ENCODE peak calls at places on chromosome 15, in ten cellular contexts. H, V, D, S, W, J, U, I, R and A are unnamed samples.
A peak's percentile ranks its signal among the peaks of the same experiment; 100 is the strongest.

GRCh38 chr15:33852570-33852969 is 115.7 kb upstream of the CHRM5 start:
- DNase-seq in H (no peak), V (no peak), D (no peak), S (no peak), W (no peak), J (no peak), U (no peak), I (no peak), R (no peak), A (no peak)

GRCh38 chr15:66565731-66566130 is at the start of gene LCTL:
- DNase-seq in H (peak; percentile 67), V (no peak), D (peak; percentile 58), S (no peak), W (no peak), J (no peak), U (no peak), I (no peak), R (no peak), A (no peak)

GRCh38 chr15:81239190-81239589 is 42.5 kb downstream of the IL16 start:
- DNase-seq in H (no peak), V (no peak), D (no peak), S (no peak), W (no peak), J (no peak), U (no peak), I (no peak), R (no peak), A (no peak)

GRCh38 chr15:60844431-60845174 is 365.7 kb upstream of the ICE2 start:
- DNase-seq in H (no peak), V (no peak), D (no peak), S (no peak), W (no peak), J (no peak), U (no peak), I (peak; percentile 24), R (no peak), A (no peak)

GRCh38 chr15:82730022-82730530 is 20.4 kb upstream of the AP3B2 start:
- DNase-seq in H (no peak), V (no peak), D (no peak), S (no peak), W (no peak), J (no peak), U (no peak), I (no peak), R (no peak), A (no peak)

GRCh38 chr15:96330450-96331140 is at the start of gene NR2F2:
- DNase-seq in H (peak; percentile 95), V (peak; percentile 99), D (peak; percentile 95), S (peak; percentile 95), W (peak; percentile 85), J (peak; percentile 94), U (peak; percentile 97), I (peak; percentile 94), R (peak; percentile 73), A (peak; percentile 98)

GRCh38 chr15:76401285-76401684 is 64.7 kb downstream of the ISL2 start:
- DNase-seq in H (no peak), V (no peak), D (no peak), S (no peak), W (no peak), J (no peak), U (no peak), I (no peak), R (no peak), A (no peak)

GRCh38 chr15:101277943-101278564 is 769 bp upstream of the SELENOS start:
- DNase-seq in H (no peak), V (no peak), D (no peak), S (no peak), W (no peak), J (no peak), U (no peak), I (no peak), R (no peak), A (no peak)

GRCh38 chr15:101810905-101811304 is 1.1 kb upstream of the OR4F15 start:
- DNase-seq in H (no peak), V (no peak), D (no peak), S (no peak), W (no peak), J (no peak), U (no peak), I (no peak), R (no peak), A (peak; percentile 3)

GRCh38 chr15:35746121-35746520 is 200.2 kb upstream of the DPH6 start:
- DNase-seq in H (no peak), V (no peak), D (no peak), S (no peak), W (no peak), J (no peak), U (no peak), I (no peak), R (no peak), A (no peak)

GRCh38 chr15:85543741-85544155 is 163.3 kb downstream of the AKAP13 start:
- DNase-seq in H (no peak), V (peak; percentile 88), D (no peak), S (peak; percentile 85), W (peak; percentile 13), J (no peak), U (peak; percentile 84), I (peak; percentile 89), R (no peak), A (peak; percentile 43)
- TF ChIP-seq POLR2AphosphoS5 in H (no peak), V (peak; percentile 23), D (no peak), S (no peak), W (no peak), J (no peak), U (peak; percentile 44), I (peak; percentile 47), R (no peak), A (no peak)

GRCh38 chr15:68846851-68847439 is 26.2 kb upstream of the ANP32A start:
- DNase-seq in H (no peak), V (no peak), D (no peak), S (no peak), W (no peak), J (no peak), U (no peak), I (no peak), R (no peak), A (no peak)

GRCh38 chr15:68842958-68843357 is 22.3 kb upstream of the ANP32A start:
- DNase-seq in H (no peak), V (no peak), D (no peak), S (no peak), W (no peak), J (no peak), U (no peak), I (no peak), R (no peak), A (no peak)

GRCh38 chr15:68844856-68845550 is 24.3 kb upstream of the ANP32A start:
- DNase-seq in H (no peak), V (no peak), D (no peak), S (no peak), W (no peak), J (no peak), U (no peak), I (no peak), R (no peak), A (no peak)

GRCh38 chr15:68849477-68849876 is 28.8 kb upstream of the ANP32A start:
- DNase-seq in H (no peak), V (no peak), D (no peak), S (no peak), W (no peak), J (no peak), U (no peak), I (no peak), R (no peak), A (no peak)

GRCh38 chr15:68843425-68844311 is 23.0 kb upstream of the ANP32A start:
- DNase-seq in H (no peak), V (no peak), D (no peak), S (no peak), W (no peak), J (no peak), U (no peak), I (peak; percentile 10), R (no peak), A (peak; percentile 50)
- TF ChIP-seq POLR2AphosphoS5 in H (no peak), V (peak; percentile 40), D (no peak), S (no peak), W (no peak), J (no peak), U (no peak), I (no peak), R (no peak), A (no peak)

GRCh38 chr15:88647362-88648105 is 8.7 kb downstream of the ISG20 start:
- DNase-seq in H (no peak), V (peak; percentile 37), D (no peak), S (peak; percentile 56), W (no peak), J (no peak), U (peak; percentile 38), I (peak; percentile 50), R (no peak), A (no peak)
- TF ChIP-seq POLR2AphosphoS5 in H (no peak), V (no peak), D (no peak), S (no peak), W (no peak), J (no peak), U (no peak), I (no peak), R (no peak), A (no peak)

GRCh38 chr15:69809421-69809820 is 288.3 kb downstream of the TLE3 start:
- DNase-seq in H (no peak), V (no peak), D (no peak), S (no peak), W (no peak), J (no peak), U (no peak), I (no peak), R (no peak), A (no peak)

GRCh38 chr15:69805248-69805953 is 292.3 kb downstream of the TLE3 start:
- DNase-seq in H (no peak), V (no peak), D (no peak), S (no peak), W (no peak), J (no peak), U (peak; percentile 63), I (no peak), R (no peak), A (no peak)

GRCh38 chr15:69808756-69809155 is 289.0 kb downstream of the TLE3 start:
- DNase-seq in H (no peak), V (no peak), D (no peak), S (no peak), W (no peak), J (no peak), U (no peak), I (no peak), R (no peak), A (no peak)

GRCh38 chr15:69806287-69806915 is 291.3 kb downstream of the TLE3 start:
- DNase-seq in H (no peak), V (no peak), D (no peak), S (no peak), W (no peak), J (no peak), U (no peak), I (no peak), R (no peak), A (no peak)

DNA sequence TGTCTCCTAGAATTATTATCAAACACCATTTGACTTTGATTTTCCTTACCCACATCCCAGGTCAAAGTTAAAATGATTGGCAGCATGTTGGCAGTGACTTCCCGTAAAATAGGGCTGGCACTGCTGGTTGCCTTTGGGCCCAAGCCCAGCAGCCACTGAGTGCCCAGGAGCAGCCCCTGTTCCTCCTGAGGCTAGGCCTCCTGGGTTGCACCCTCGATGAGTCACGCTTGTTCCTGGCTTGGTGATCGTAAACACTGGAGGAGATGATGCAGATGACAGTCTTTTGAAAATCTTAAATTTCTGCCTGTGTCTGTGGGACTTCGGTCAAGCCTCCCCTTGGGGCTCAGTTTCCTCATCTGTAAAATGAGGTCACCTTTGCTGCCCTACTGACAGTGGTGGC is 290.0 kb downstream of the TLE3 start:
- DNase-seq in H (no peak), V (no peak), D (no peak), S (no peak), W (no peak), J (peak; percentile 8), U (peak; percentile 25), I (no peak), R (no peak), A (no peak)
- TF ChIP-seq POLR2AphosphoS5 in H (no peak), V (no peak), D (no peak), S (no peak), W (no peak), J (no peak), U (no peak), I (no peak), R (no peak), A (no peak)